ENCODE peak calls at places on chromosomes 13 and 19, in four cellular contexts. One of them, this sample, is unnamed.

GRCh38 chr13:89287381-89287780 is 1616.2 kb downstream of the SLITRK5 start:
- DNase-seq in Jurkat, Clone E6-1: no peak
- DNase-seq in CD4-positive, alpha-beta memory T cell: no peak
- DNase-seq in NT2/D1: no peak
- DNase-seq in this sample: no peak

GRCh38 chr19:40646564-40647254 is 43.7 kb downstream of the NUMBL start:
- DNase-seq in Jurkat, Clone E6-1: no peak
- DNase-seq in CD4-positive, alpha-beta memory T cell: no peak
- DNase-seq in NT2/D1: no peak
- DNase-seq in this sample: no peak

GRCh38 chr13:22090114-22090513 is 419.2 kb downstream of the FGF9 start:
- DNase-seq in NT2/D1: no peak
- DNase-seq in Jurkat, Clone E6-1: no peak
- DNase-seq in CD4-positive, alpha-beta memory T cell: no peak
- DNase-seq in this sample: no peak

GRCh38 chr19:46731007-46731501 is 14.1 kb upstream of the PRKD2 start:
- DNase-seq in Jurkat, Clone E6-1: no peak
- DNase-seq in CD4-positive, alpha-beta memory T cell: no peak
- DNase-seq in NT2/D1: no peak
- DNase-seq in this sample: no peak

GRCh38 chr19:4870025-4870700 is 2.7 kb upstream of the PLIN3 start:
- DNase-seq in Jurkat, Clone E6-1: no peak
- DNase-seq in NT2/D1: peak; percentile 74
- DNase-seq in CD4-positive, alpha-beta memory T cell: no peak
- DNase-seq in this sample: no peak

GRCh38 chr19:17687857-17688784 is at the start of gene UNC13A:
- DNase-seq in Jurkat, Clone E6-1: peak; percentile 23
- DNase-seq in CD4-positive, alpha-beta memory T cell: peak; percentile 45
- DNase-seq in NT2/D1: no peak
- DNase-seq in this sample: no peak

GRCh38 chr13:49218493-49219051 is 1.6 kb upstream of the MLNR start:
- DNase-seq in CD4-positive, alpha-beta memory T cell: no peak
- DNase-seq in NT2/D1: no peak
- DNase-seq in Jurkat, Clone E6-1: no peak
- DNase-seq in this sample: no peak

GRCh38 chr19:51709575-51709974 is 14.2 kb downstream of the HAS1 start:
- DNase-seq in NT2/D1: no peak
- DNase-seq in CD4-positive, alpha-beta memory T cell: no peak
- DNase-seq in Jurkat, Clone E6-1: no peak
- DNase-seq in this sample: no peak

GRCh38 chr13:104477256-104477655 is 1411.0 kb upstream of the SLC10A2 start:
- DNase-seq in CD4-positive, alpha-beta memory T cell: no peak
- DNase-seq in NT2/D1: no peak
- DNase-seq in Jurkat, Clone E6-1: no peak
- DNase-seq in this sample: no peak

GRCh38 chr19:49421039-49421877 is 2.0 kb downstream of the PTH2 start:
- DNase-seq in Jurkat, Clone E6-1: no peak
- DNase-seq in CD4-positive, alpha-beta memory T cell: no peak
- DNase-seq in NT2/D1: peak; percentile 79
- DNase-seq in this sample: no peak

GRCh38 chr19:16608290-16608704 is 19.7 kb downstream of the MED26 start:
- DNase-seq in CD4-positive, alpha-beta memory T cell: no peak
- DNase-seq in NT2/D1: no peak
- DNase-seq in Jurkat, Clone E6-1: no peak
- DNase-seq in this sample: no peak

GRCh38 chr19:53874384-53874995 is 6.8 kb downstream of the MYADM start:
- DNase-seq in NT2/D1: no peak
- DNase-seq in Jurkat, Clone E6-1: no peak
- DNase-seq in CD4-positive, alpha-beta memory T cell: peak; percentile 40
- DNase-seq in this sample: no peak

GRCh38 chr19:58476498-58477015 is 405 bp downstream of the ZNF446 start:
- DNase-seq in CD4-positive, alpha-beta memory T cell: no peak
- DNase-seq in NT2/D1: no peak
- DNase-seq in Jurkat, Clone E6-1: no peak
- DNase-seq in this sample: no peak

GRCh38 chr19:49256691-49257090 is 68.3 kb downstream of the SLC6A16 start:
- DNase-seq in CD4-positive, alpha-beta memory T cell: no peak
- DNase-seq in Jurkat, Clone E6-1: no peak
- DNase-seq in NT2/D1: no peak
- DNase-seq in this sample: no peak

DNA sequence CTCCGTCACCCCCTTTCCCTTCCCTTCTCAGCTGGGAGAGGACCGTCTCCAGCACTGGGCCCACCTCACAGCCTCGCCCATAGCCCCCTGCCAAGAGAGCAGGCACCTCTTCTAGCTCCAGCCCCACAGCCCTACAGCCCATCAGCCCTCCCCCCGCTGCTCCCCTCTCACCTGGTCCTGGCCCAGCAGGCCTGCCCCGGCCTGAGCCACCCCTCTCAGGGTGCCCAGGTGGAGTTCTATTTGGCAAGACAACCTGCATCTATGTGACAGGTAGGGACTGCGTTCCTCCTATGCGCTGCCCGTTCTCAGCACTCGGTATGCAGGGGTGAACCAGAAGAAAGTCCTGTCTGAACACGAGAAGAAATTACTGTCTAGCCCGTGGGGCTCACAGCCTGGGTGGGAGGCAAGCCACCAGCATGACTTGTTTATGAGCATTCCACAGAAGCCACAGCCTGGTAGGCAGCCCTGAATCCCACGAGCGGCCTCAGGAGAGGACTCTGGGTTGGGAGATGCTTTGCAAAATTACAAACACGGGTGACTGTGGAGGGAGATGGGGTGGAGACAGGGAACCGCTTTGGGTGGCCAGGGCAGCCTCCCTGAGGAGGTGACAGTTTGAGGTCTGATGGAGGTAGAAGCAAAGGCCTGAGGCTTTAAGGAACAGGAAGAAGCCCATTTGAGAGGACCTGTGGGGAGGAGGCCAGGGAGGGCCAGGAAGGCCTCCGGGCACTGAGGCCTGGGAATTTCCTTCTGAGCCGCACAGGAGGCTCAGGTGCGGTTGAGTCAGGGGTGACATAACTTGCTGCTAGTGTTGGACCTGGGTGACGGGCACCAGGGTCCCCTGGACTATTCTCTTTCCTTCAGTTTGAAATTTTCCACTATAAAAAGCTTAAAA is 1.2 kb upstream of the PLEKHF1 start:
- DNase-seq in Jurkat, Clone E6-1: no peak
- DNase-seq in CD4-positive, alpha-beta memory T cell: no peak
- DNase-seq in NT2/D1: no peak
- DNase-seq in this sample: no peak
- H3K4me3 ChIP-seq in Jurkat, Clone E6-1: no peak overlapping the region
- H3K4me3 ChIP-seq in CD4-positive, alpha-beta memory T cell: no peak overlapping the region
- H3K4me3 ChIP-seq in NT2/D1: no peak overlapping the region
- H3K4me3 ChIP-seq in this sample: no peak overlapping the region

GRCh38 chr13:113122571-113123225 is at the start of gene F10:
- DNase-seq in CD4-positive, alpha-beta memory T cell: no peak
- DNase-seq in Jurkat, Clone E6-1: no peak
- DNase-seq in NT2/D1: no peak
- DNase-seq in this sample: no peak
- H3K4me3 ChIP-seq in CD4-positive, alpha-beta memory T cell: no peak within 1 kb of the TSS
- H3K4me3 ChIP-seq in Jurkat, Clone E6-1: no peak within 1 kb of the TSS
- H3K4me3 ChIP-seq in NT2/D1: peak within 1 kb of the TSS; percentile 11
- H3K4me3 ChIP-seq in this sample: no peak within 1 kb of the TSS

GRCh38 chr19:33306191-33306590 is 3.9 kb upstream of the CEBPA start:
- DNase-seq in NT2/D1: no peak
- DNase-seq in Jurkat, Clone E6-1: no peak
- DNase-seq in CD4-positive, alpha-beta memory T cell: no peak
- DNase-seq in this sample: no peak

GRCh38 chr19:33302974-33303790 is 848 bp upstream of the CEBPA start:
- DNase-seq in CD4-positive, alpha-beta memory T cell: no peak
- DNase-seq in NT2/D1: no peak
- DNase-seq in Jurkat, Clone E6-1: no peak
- DNase-seq in this sample: no peak

GRCh38 chr19:33304760-33305647 is 2.7 kb upstream of the CEBPA start:
- DNase-seq in NT2/D1: no peak
- DNase-seq in CD4-positive, alpha-beta memory T cell: no peak
- DNase-seq in Jurkat, Clone E6-1: no peak
- DNase-seq in this sample: no peak

GRCh38 chr19:33302175-33302973 is at the start of gene CEBPA:
- DNase-seq in Jurkat, Clone E6-1: peak; percentile 47
- DNase-seq in CD4-positive, alpha-beta memory T cell: no peak
- DNase-seq in NT2/D1: peak; percentile 70
- DNase-seq in this sample: peak; percentile 52

GRCh38 chr19:33303791-33304759 is 1.7 kb upstream of the CEBPA start:
- DNase-seq in NT2/D1: no peak
- DNase-seq in Jurkat, Clone E6-1: no peak
- DNase-seq in CD4-positive, alpha-beta memory T cell: no peak
- DNase-seq in this sample: no peak
- H3K4me3 ChIP-seq in NT2/D1: peak overlapping the region; percentile 62
- H3K4me3 ChIP-seq in Jurkat, Clone E6-1: no peak overlapping the region
- H3K4me3 ChIP-seq in CD4-positive, alpha-beta memory T cell: no peak overlapping the region
- H3K4me3 ChIP-seq in this sample: peak overlapping the region; percentile 68

DNA sequence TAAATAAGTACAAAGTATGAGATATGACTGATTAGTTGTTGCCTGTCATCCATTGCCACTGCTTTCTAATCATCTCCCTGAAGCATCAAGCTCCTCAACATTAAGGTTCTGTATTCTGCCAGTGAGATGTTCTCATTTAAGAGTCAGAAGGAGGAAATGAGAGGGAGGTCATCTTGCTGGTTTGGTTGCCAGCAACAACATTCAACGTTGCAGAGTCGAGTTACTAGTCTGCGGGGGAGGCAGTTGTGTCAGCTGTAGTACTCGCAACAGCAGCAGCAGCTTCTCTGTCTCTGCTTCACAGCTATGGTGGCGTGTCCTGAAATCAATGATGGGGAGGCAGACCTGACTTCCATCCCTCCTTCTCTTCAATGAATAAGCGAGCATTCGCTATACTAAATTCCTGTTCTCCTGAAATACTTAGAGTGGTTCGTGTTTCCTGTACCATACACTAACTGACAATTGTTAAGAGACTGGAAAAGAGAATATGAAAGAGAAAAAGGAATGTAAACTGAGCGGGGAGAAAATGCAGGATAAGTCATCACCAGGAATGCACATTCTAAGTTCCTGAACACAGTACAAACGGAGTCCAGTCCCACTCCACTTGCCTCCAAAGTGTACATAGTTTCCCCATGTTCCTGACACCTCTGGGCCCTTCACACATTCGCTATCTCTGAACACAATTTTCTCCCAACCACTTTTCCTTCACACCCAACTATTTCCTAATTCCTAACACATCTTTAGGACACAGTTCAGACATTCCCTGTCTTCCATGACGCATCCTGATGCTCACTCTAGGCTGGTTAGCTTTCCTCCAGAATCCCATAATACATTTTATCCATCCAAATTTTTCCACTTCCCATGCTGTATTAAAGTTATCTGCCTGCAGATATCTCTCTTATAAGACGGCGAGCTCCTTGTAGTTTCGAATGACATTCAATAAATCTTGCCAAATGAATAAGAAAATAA is 263.0 kb downstream of the KLF12 start:
- DNase-seq in CD4-positive, alpha-beta memory T cell: no peak
- DNase-seq in Jurkat, Clone E6-1: no peak
- DNase-seq in NT2/D1: peak; percentile 16
- DNase-seq in this sample: no peak
- H3K4me3 ChIP-seq in CD4-positive, alpha-beta memory T cell: no peak overlapping the region
- H3K4me3 ChIP-seq in Jurkat, Clone E6-1: no peak overlapping the region
- H3K4me3 ChIP-seq in NT2/D1: no peak overlapping the region
- H3K4me3 ChIP-seq in this sample: no peak overlapping the region

GRCh38 chr13:42574435-42575311 is 721 bp downstream of the TNFSF11 start:
- DNase-seq in NT2/D1: no peak
- DNase-seq in Jurkat, Clone E6-1: no peak
- DNase-seq in CD4-positive, alpha-beta memory T cell: peak; percentile 50
- DNase-seq in this sample: no peak

GRCh38 chr13:42571895-42572294 is 2.1 kb upstream of the TNFSF11 start:
- DNase-seq in Jurkat, Clone E6-1: no peak
- DNase-seq in NT2/D1: no peak
- DNase-seq in CD4-positive, alpha-beta memory T cell: no peak
- DNase-seq in this sample: no peak

GRCh38 chr13:42575938-42576337 is 2.0 kb downstream of the TNFSF11 start:
- DNase-seq in Jurkat, Clone E6-1: no peak
- DNase-seq in NT2/D1: no peak
- DNase-seq in CD4-positive, alpha-beta memory T cell: no peak
- DNase-seq in this sample: no peak

GRCh38 chr13:42577538-42577937 is 3.6 kb downstream of the TNFSF11 start:
- DNase-seq in Jurkat, Clone E6-1: no peak
- DNase-seq in NT2/D1: no peak
- DNase-seq in CD4-positive, alpha-beta memory T cell: no peak
- DNase-seq in this sample: no peak

GRCh38 chr13:42574011-42574410 is at the start of gene TNFSF11:
- DNase-seq in CD4-positive, alpha-beta memory T cell: no peak
- DNase-seq in Jurkat, Clone E6-1: no peak
- DNase-seq in NT2/D1: peak; percentile 25
- DNase-seq in this sample: no peak
- H3K4me3 ChIP-seq in CD4-positive, alpha-beta memory T cell: peak within 1 kb of the TSS; percentile 53
- H3K4me3 ChIP-seq in Jurkat, Clone E6-1: no peak within 1 kb of the TSS
- H3K4me3 ChIP-seq in NT2/D1: peak within 1 kb of the TSS; percentile 66
- H3K4me3 ChIP-seq in this sample: peak within 1 kb of the TSS; percentile 73

DNA sequence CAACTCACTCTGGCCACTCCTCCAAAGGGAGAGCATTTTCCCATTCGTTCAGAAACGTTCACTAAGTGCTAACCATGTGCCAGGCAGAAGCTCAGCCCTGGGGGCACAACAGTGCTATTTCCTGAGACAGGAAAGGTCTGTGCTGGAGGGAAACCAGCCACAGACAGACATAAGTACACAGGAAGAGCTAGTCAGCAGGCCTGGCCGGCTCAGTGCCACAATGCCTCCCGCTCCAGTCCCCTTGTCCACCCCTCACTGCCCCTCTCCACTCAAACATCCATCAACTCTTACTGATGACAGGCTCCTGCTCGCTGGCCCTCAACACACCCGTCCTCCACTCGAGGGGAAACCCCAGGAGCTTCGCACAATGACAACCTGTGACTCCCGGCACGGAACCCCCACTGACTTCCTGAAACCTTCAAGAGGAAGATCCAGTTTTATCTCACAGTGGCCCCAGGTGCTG is 11.3 kb upstream of the PLA2G4C start:
- DNase-seq in Jurkat, Clone E6-1: no peak
- DNase-seq in NT2/D1: no peak
- DNase-seq in CD4-positive, alpha-beta memory T cell: no peak
- DNase-seq in this sample: no peak
- H3K4me3 ChIP-seq in Jurkat, Clone E6-1: no peak overlapping the region
- H3K4me3 ChIP-seq in NT2/D1: no peak overlapping the region
- H3K4me3 ChIP-seq in CD4-positive, alpha-beta memory T cell: no peak overlapping the region
- H3K4me3 ChIP-seq in this sample: no peak overlapping the region

GRCh38 chr13:113483504-113484287 is 6.8 kb downstream of the DCUN1D2 start:
- DNase-seq in CD4-positive, alpha-beta memory T cell: no peak
- DNase-seq in NT2/D1: no peak
- DNase-seq in Jurkat, Clone E6-1: no peak
- DNase-seq in this sample: no peak
- H3K4me3 ChIP-seq in CD4-positive, alpha-beta memory T cell: no peak overlapping the region
- H3K4me3 ChIP-seq in NT2/D1: no peak overlapping the region
- H3K4me3 ChIP-seq in Jurkat, Clone E6-1: no peak overlapping the region
- H3K4me3 ChIP-seq in this sample: no peak overlapping the region

DNA sequence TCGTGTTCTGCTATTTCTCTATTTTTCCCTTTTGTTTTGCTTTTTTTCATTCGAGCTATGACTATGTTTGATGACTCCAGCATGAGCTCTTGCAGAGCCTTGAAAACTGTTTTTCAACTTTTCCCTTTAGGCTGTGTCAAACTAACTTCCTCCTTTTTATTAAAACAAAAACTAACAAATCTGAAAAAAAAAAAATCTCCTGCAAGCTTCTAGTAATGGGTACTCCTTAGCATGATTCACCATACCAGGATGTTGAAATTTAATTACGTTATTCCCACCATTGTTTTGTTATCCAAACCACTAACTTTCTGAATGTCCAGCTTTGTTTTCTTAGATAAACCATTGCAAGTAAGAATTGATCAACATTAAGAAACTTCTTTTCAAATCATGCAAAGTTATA is 12.4 kb downstream of the CLDN10 start:
- DNase-seq in Jurkat, Clone E6-1: no peak
- DNase-seq in CD4-positive, alpha-beta memory T cell: no peak
- DNase-seq in NT2/D1: no peak
- DNase-seq in this sample: no peak
- H3K4me3 ChIP-seq in Jurkat, Clone E6-1: no peak overlapping the region
- H3K4me3 ChIP-seq in CD4-positive, alpha-beta memory T cell: no peak overlapping the region
- H3K4me3 ChIP-seq in NT2/D1: no peak overlapping the region
- H3K4me3 ChIP-seq in this sample: no peak overlapping the region

This sample was measured in effector memory CD4-positive, alpha-beta T cell.